ENCODE peak calls at places on chromosomes 4 and X, in five cellular contexts. One of them, this sample, is unnamed.
A peak's percentile ranks its signal among the peaks of the same experiment; 100 is the strongest.

GRCh38 chr4:53196195-53196641 is 169.6 kb downstream of the SCFD2 start:
- DNase-seq in mesothelial cell of epicardium: no peak
- DNase-seq in nephron progenitor cell: peak; percentile 6
- DNase-seq in GM13977: no peak
- DNase-seq in ascending aorta: no peak
- DNase-seq in this sample: no peak

GRCh38 chr4:106041294-106042002 is 146.2 kb downstream of the NPNT start:
- DNase-seq in mesothelial cell of epicardium: no peak
- DNase-seq in nephron progenitor cell: no peak
- DNase-seq in GM13977: no peak
- DNase-seq in ascending aorta: no peak
- DNase-seq in this sample: no peak

GRCh38 chr4:61934201-61934600 is 734.1 kb downstream of the ADGRL3 start:
- DNase-seq in mesothelial cell of epicardium: no peak
- DNase-seq in nephron progenitor cell: no peak
- DNase-seq in GM13977: no peak
- DNase-seq in ascending aorta: no peak
- DNase-seq in this sample: no peak

GRCh38 chr4:121594796-121595526 is 101.8 kb downstream of the ANXA5 start:
- DNase-seq in mesothelial cell of epicardium: no peak
- DNase-seq in nephron progenitor cell: no peak
- DNase-seq in GM13977: no peak
- DNase-seq in ascending aorta: no peak
- DNase-seq in this sample: no peak

GRCh38 chrX:51955200-51955599 is 61.8 kb downstream of the MAGED1 start:
- DNase-seq in mesothelial cell of epicardium: no peak
- DNase-seq in nephron progenitor cell: no peak
- DNase-seq in GM13977: peak; percentile 14
- DNase-seq in ascending aorta: no peak
- DNase-seq in this sample: no peak

GRCh38 chr4:82694892-82695291 is 103.7 kb downstream of the SCD5 start:
- DNase-seq in mesothelial cell of epicardium: no peak
- DNase-seq in nephron progenitor cell: no peak
- DNase-seq in GM13977: no peak
- DNase-seq in ascending aorta: no peak
- DNase-seq in this sample: no peak

GRCh38 chrX:1390621-1391369 is 1.1 kb downstream of the SLC25A6 start:
- DNase-seq in mesothelial cell of epicardium: peak; percentile 31
- DNase-seq in nephron progenitor cell: no peak
- DNase-seq in GM13977: no peak
- DNase-seq in ascending aorta: peak; percentile 59
- DNase-seq in this sample: no peak

GRCh38 chr4:155974476-155974749 is 20.7 kb upstream of the CTSO start:
- DNase-seq in mesothelial cell of epicardium: no peak
- DNase-seq in nephron progenitor cell: no peak
- DNase-seq in GM13977: peak; percentile 45
- DNase-seq in ascending aorta: no peak
- DNase-seq in this sample: no peak

GRCh38 chr4:175784986-175785525 is 27.0 kb downstream of the GPM6A start:
- DNase-seq in mesothelial cell of epicardium: no peak
- DNase-seq in nephron progenitor cell: no peak
- DNase-seq in GM13977: no peak
- DNase-seq in ascending aorta: no peak
- DNase-seq in this sample: no peak

GRCh38 chrX:154714925-154715324 is 36.0 kb downstream of the GAB3 start:
- DNase-seq in mesothelial cell of epicardium: no peak
- DNase-seq in nephron progenitor cell: peak; percentile 50
- DNase-seq in GM13977: peak; percentile 72
- DNase-seq in ascending aorta: no peak
- DNase-seq in this sample: no peak

GRCh38 chrX:85017721-85018120 is 14.0 kb downstream of the APOOL start:
- DNase-seq in mesothelial cell of epicardium: no peak
- DNase-seq in nephron progenitor cell: no peak
- DNase-seq in GM13977: no peak
- DNase-seq in ascending aorta: no peak
- DNase-seq in this sample: no peak

GRCh38 chrX:53190363-53190960 is 34.5 kb downstream of the KDM5C start:
- DNase-seq in mesothelial cell of epicardium: no peak
- DNase-seq in nephron progenitor cell: peak; percentile 7
- DNase-seq in GM13977: no peak
- DNase-seq in ascending aorta: no peak
- DNase-seq in this sample: no peak

GRCh38 chr4:8571702-8572685 is 8.2 kb upstream of the GPR78 start:
- DNase-seq in mesothelial cell of epicardium: no peak
- DNase-seq in nephron progenitor cell: no peak
- DNase-seq in GM13977: no peak
- DNase-seq in ascending aorta: no peak
- DNase-seq in this sample: no peak

GRCh38 chr4:766152-766515 is 59.8 kb downstream of the CPLX1 start:
- DNase-seq in mesothelial cell of epicardium: no peak
- DNase-seq in nephron progenitor cell: no peak
- DNase-seq in GM13977: no peak
- DNase-seq in ascending aorta: no peak
- DNase-seq in this sample: no peak

GRCh38 chr4:164350086-164350485 is 403.8 kb upstream of the SMIM31 start:
- DNase-seq in mesothelial cell of epicardium: no peak
- DNase-seq in nephron progenitor cell: no peak
- DNase-seq in GM13977: no peak
- DNase-seq in ascending aorta: no peak
- DNase-seq in this sample: no peak

GRCh38 chr4:23166919-23167318 is 474.2 kb downstream of the GBA3 start:
- DNase-seq in mesothelial cell of epicardium: no peak
- DNase-seq in nephron progenitor cell: no peak
- DNase-seq in GM13977: no peak
- DNase-seq in ascending aorta: no peak
- DNase-seq in this sample: no peak

GRCh38 chr4:3836802-3837601 is 70.8 kb downstream of the ADRA2C start:
- DNase-seq in mesothelial cell of epicardium: no peak
- DNase-seq in nephron progenitor cell: peak; percentile 62
- DNase-seq in GM13977: no peak
- DNase-seq in ascending aorta: no peak
- DNase-seq in this sample: no peak

GRCh38 chrX:48493890-48494364 is 14.9 kb upstream of the PORCN start:
- DNase-seq in mesothelial cell of epicardium: peak; percentile 47
- DNase-seq in nephron progenitor cell: peak; percentile 41
- DNase-seq in GM13977: no peak
- DNase-seq in ascending aorta: no peak
- DNase-seq in this sample: no peak

DNA sequence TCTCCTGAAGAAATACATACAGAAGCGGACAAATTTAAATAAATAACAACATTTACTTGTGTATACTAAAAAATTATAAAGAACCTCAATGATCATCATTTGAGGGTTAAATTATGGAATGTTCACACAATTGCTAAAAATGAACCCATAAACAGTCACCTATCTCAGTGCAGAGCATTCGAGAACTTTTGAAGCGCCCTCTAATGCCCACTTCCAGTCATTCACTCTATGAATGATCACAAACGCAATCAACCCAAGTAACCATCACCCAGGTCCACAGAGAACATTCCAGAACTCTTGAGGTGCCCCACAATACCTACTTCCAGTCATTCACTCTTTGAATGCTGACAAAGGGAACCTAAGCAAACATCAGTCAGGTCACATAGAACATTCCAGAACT is 103.5 kb upstream of the PLAC1 start:
- DNase-seq in mesothelial cell of epicardium: no peak
- DNase-seq in nephron progenitor cell: no peak
- DNase-seq in GM13977: peak; percentile 13
- DNase-seq in ascending aorta: no peak
- DNase-seq in this sample: no peak
- TF ChIP-seq CTCF in mesothelial cell of epicardium: no peak
- TF ChIP-seq CTCF in nephron progenitor cell: no peak
- TF ChIP-seq CTCF in GM13977: peak; percentile 48
- TF ChIP-seq CTCF in ascending aorta: no peak
- TF ChIP-seq CTCF in this sample: peak; percentile 55

DNA sequence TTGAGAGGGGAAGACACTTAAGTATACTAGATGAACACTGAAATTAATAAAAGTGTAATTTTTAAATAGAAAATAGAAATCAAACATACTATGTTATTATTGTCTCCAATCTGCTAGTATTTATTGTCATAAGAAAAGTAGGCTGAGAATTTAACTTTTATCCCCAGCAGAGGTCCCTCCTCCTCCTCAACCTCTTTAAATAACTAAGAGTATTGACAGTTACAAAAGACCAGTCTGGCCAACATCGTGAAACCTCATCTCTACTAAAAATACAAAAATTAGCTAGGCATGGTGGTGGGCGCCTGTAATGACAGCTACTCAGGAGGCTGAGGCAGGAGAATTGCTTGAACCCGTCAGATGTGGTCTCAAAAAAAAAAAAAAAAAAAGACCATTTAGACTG is 4.1 kb downstream of the SLC30A9 start:
- DNase-seq in mesothelial cell of epicardium: no peak
- DNase-seq in nephron progenitor cell: no peak
- DNase-seq in GM13977: no peak
- DNase-seq in ascending aorta: no peak
- DNase-seq in this sample: no peak
- TF ChIP-seq CTCF in mesothelial cell of epicardium: no peak
- TF ChIP-seq CTCF in nephron progenitor cell: no peak
- TF ChIP-seq CTCF in GM13977: no peak
- TF ChIP-seq CTCF in ascending aorta: no peak
- TF ChIP-seq CTCF in this sample: peak; percentile 51

GRCh38 chr4:51840791-51841190 is 2.2 kb upstream of the DCUN1D4 start:
- DNase-seq in mesothelial cell of epicardium: no peak
- DNase-seq in nephron progenitor cell: no peak
- DNase-seq in GM13977: no peak
- DNase-seq in ascending aorta: no peak
- DNase-seq in this sample: no peak

GRCh38 chr4:51844157-51845054 is 1.5 kb downstream of the DCUN1D4 start:
- DNase-seq in mesothelial cell of epicardium: peak; percentile 85
- DNase-seq in nephron progenitor cell: peak; percentile 86
- DNase-seq in GM13977: peak; percentile 87
- DNase-seq in ascending aorta: peak; percentile 97
- DNase-seq in this sample: peak; percentile 91

GRCh38 chr4:51842167-51842553 is 793 bp upstream of the DCUN1D4 start:
- DNase-seq in mesothelial cell of epicardium: no peak
- DNase-seq in nephron progenitor cell: peak; percentile 31
- DNase-seq in GM13977: peak; percentile 33
- DNase-seq in ascending aorta: no peak
- DNase-seq in this sample: no peak

GRCh38 chr4:51843309-51844156 is 580 bp downstream of the DCUN1D4 start:
- DNase-seq in mesothelial cell of epicardium: peak; percentile 65
- DNase-seq in nephron progenitor cell: peak; percentile 71
- DNase-seq in GM13977: peak; percentile 82
- DNase-seq in ascending aorta: peak; percentile 88
- DNase-seq in this sample: no peak

GRCh38 chr4:51842554-51843308 is at the start of gene DCUN1D4:
- DNase-seq in mesothelial cell of epicardium: peak; percentile 99
- DNase-seq in nephron progenitor cell: peak; percentile 100
- DNase-seq in GM13977: peak; percentile 99
- DNase-seq in ascending aorta: peak; percentile 100
- DNase-seq in this sample: peak; percentile 100
- TF ChIP-seq CTCF in mesothelial cell of epicardium: peak; percentile 20
- TF ChIP-seq CTCF in nephron progenitor cell: no peak
- TF ChIP-seq CTCF in GM13977: peak; percentile 28
- TF ChIP-seq CTCF in ascending aorta: no peak
- TF ChIP-seq CTCF in this sample: peak; percentile 44

DNA sequence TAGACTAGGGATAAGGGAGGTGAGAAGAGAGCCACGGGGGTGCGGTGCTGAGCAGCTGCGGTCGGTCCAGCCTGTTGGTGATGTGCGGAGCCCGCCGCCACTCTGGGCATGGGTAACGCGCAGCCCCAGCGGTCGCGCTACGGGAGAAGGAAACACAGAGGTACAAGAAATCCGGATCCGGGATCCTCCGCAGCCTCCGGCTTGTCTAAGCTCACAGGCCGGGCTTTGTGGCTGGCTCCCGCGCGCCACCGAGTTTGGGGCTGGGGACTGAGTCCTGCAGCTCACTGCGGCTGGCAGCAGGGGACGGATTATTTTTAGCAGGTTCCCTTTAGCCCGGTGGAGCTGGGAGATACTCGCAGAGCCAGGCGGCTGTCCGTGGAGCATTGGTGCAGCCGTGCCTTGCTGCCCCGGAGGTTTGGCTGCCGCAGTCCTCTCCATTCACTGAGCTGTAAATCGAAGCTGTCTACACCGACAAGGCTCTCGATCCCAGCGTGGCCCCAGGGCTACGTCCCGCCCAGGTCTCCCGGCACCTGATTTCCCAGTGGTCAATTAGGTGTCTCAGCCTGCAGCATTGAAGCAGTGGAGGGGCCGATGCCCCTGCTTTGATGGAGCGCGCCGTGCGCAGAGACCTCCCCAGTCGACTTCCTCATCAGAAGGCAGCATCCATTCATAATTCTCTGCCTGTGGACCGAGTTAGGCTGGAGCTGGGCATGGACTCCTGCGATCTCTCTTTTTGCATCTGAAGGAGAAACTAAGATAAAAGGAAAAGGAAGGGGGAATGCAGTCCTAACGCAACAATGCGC is 81.9 kb upstream of the SCML1 start:
- DNase-seq in mesothelial cell of epicardium: peak; percentile 51
- DNase-seq in nephron progenitor cell: peak; percentile 56
- DNase-seq in GM13977: no peak
- DNase-seq in ascending aorta: no peak
- DNase-seq in this sample: no peak
- TF ChIP-seq CTCF in mesothelial cell of epicardium: no peak
- TF ChIP-seq CTCF in nephron progenitor cell: no peak
- TF ChIP-seq CTCF in GM13977: no peak
- TF ChIP-seq CTCF in ascending aorta: no peak
- TF ChIP-seq CTCF in this sample: peak; percentile 15

DNA sequence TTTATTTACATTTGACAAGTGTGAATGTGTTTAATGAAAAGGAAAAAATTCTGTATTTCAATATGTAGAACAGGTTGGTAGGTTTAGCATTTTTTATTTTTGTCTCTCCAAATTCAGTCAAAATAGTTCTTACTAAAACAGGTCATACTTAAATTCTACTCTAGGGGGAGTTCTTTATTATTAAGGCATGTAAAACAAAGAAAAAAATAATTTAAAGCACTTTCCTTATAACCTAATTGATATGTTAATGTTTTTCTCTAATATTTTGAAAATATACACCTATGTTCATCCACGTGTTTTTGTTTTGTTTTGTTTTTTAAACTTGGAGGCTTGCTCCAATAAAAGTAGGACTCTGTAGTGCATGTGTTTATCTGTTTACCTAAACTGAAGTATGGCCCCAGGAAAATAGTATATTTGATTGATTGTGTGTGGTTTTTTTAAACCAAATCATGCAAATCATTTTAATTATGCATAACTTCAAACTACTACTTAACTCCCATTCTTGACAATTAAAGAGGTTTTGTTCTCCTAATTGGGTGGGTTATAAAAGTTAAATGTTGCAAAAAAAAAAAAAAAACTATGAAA is 562.7 kb downstream of the RPA4 start:
- DNase-seq in mesothelial cell of epicardium: no peak
- DNase-seq in nephron progenitor cell: no peak
- DNase-seq in GM13977: no peak
- DNase-seq in ascending aorta: no peak
- DNase-seq in this sample: no peak
- TF ChIP-seq CTCF in mesothelial cell of epicardium: peak; percentile 60
- TF ChIP-seq CTCF in nephron progenitor cell: peak; percentile 43
- TF ChIP-seq CTCF in GM13977: no peak
- TF ChIP-seq CTCF in ascending aorta: no peak
- TF ChIP-seq CTCF in this sample: peak; percentile 76

This sample was measured in type B pancreatic cell.